ENCODE peak calls at places on chromosomes 4 and X, in six cellular contexts. One of them, this sample, is unnamed.

GRCh38 chrX:123698979-123699378 is 33.9 kb downstream of the THOC2 start:
- DNase-seq in naive thymus-derived CD8-positive, alpha-beta T cell: no peak
- DNase-seq in GM04504: no peak
- DNase-seq in RWPE1: no peak
- DNase-seq in stimulated activated CD4-positive, alpha-beta T cell treated with anti-CD3 and anti-CD28 coated beads, TNF-alpha, amount 100 ng/mL, for 1 hour: no peak
- DNase-seq in left lung: no peak
- DNase-seq in this sample: no peak

GRCh38 chr4:169160825-169161224 is 109.9 kb downstream of the SH3RF1 start:
- DNase-seq in naive thymus-derived CD8-positive, alpha-beta T cell: no peak
- DNase-seq in GM04504: peak; percentile 58
- DNase-seq in RWPE1: no peak
- DNase-seq in stimulated activated CD4-positive, alpha-beta T cell treated with anti-CD3 and anti-CD28 coated beads, TNF-alpha, amount 100 ng/mL, for 1 hour: no peak
- DNase-seq in left lung: no peak
- DNase-seq in this sample: no peak

GRCh38 chrX:148723551-148723950 is 223.1 kb downstream of the AFF2 start:
- DNase-seq in naive thymus-derived CD8-positive, alpha-beta T cell: no peak
- DNase-seq in GM04504: no peak
- DNase-seq in RWPE1: no peak
- DNase-seq in stimulated activated CD4-positive, alpha-beta T cell treated with anti-CD3 and anti-CD28 coated beads, TNF-alpha, amount 100 ng/mL, for 1 hour: no peak
- DNase-seq in left lung: no peak
- DNase-seq in this sample: no peak

GRCh38 chr4:169014581-169014980 is 4.5 kb upstream of the CBR4 start:
- DNase-seq in naive thymus-derived CD8-positive, alpha-beta T cell: no peak
- DNase-seq in GM04504: no peak
- DNase-seq in RWPE1: peak; percentile 26
- DNase-seq in stimulated activated CD4-positive, alpha-beta T cell treated with anti-CD3 and anti-CD28 coated beads, TNF-alpha, amount 100 ng/mL, for 1 hour: no peak
- DNase-seq in left lung: no peak
- DNase-seq in this sample: no peak

GRCh38 chrX:11305641-11306040 is 12.4 kb downstream of the AMELX start:
- DNase-seq in naive thymus-derived CD8-positive, alpha-beta T cell: no peak
- DNase-seq in GM04504: no peak
- DNase-seq in RWPE1: no peak
- DNase-seq in stimulated activated CD4-positive, alpha-beta T cell treated with anti-CD3 and anti-CD28 coated beads, TNF-alpha, amount 100 ng/mL, for 1 hour: no peak
- DNase-seq in left lung: no peak
- DNase-seq in this sample: no peak

GRCh38 chr4:46146993-46147392 is 23.1 kb upstream of the GABRG1 start:
- DNase-seq in naive thymus-derived CD8-positive, alpha-beta T cell: no peak
- DNase-seq in GM04504: no peak
- DNase-seq in RWPE1: peak; percentile 5
- DNase-seq in stimulated activated CD4-positive, alpha-beta T cell treated with anti-CD3 and anti-CD28 coated beads, TNF-alpha, amount 100 ng/mL, for 1 hour: no peak
- DNase-seq in left lung: no peak
- DNase-seq in this sample: no peak

GRCh38 chr4:1209821-1210220 is 37.4 kb upstream of the SPON2 start:
- DNase-seq in naive thymus-derived CD8-positive, alpha-beta T cell: no peak
- DNase-seq in GM04504: no peak
- DNase-seq in RWPE1: no peak
- DNase-seq in stimulated activated CD4-positive, alpha-beta T cell treated with anti-CD3 and anti-CD28 coated beads, TNF-alpha, amount 100 ng/mL, for 1 hour: no peak
- DNase-seq in left lung: peak; percentile 82
- DNase-seq in this sample: no peak

GRCh38 chrX:16658284-16658683 is 8.3 kb downstream of the S100G start:
- DNase-seq in naive thymus-derived CD8-positive, alpha-beta T cell: no peak
- DNase-seq in GM04504: peak; percentile 52
- DNase-seq in RWPE1: peak; percentile 5
- DNase-seq in stimulated activated CD4-positive, alpha-beta T cell treated with anti-CD3 and anti-CD28 coated beads, TNF-alpha, amount 100 ng/mL, for 1 hour: no peak
- DNase-seq in left lung: no peak
- DNase-seq in this sample: no peak

GRCh38 chr4:70133473-70133872 is 20.6 kb upstream of the PRR27 start:
- DNase-seq in naive thymus-derived CD8-positive, alpha-beta T cell: no peak
- DNase-seq in GM04504: no peak
- DNase-seq in RWPE1: no peak
- DNase-seq in stimulated activated CD4-positive, alpha-beta T cell treated with anti-CD3 and anti-CD28 coated beads, TNF-alpha, amount 100 ng/mL, for 1 hour: no peak
- DNase-seq in left lung: peak; percentile 10
- DNase-seq in this sample: no peak

GRCh38 chr4:180587379-180587778 is 1655.8 kb upstream of the TENM3 start:
- DNase-seq in naive thymus-derived CD8-positive, alpha-beta T cell: no peak
- DNase-seq in GM04504: no peak
- DNase-seq in RWPE1: no peak
- DNase-seq in stimulated activated CD4-positive, alpha-beta T cell treated with anti-CD3 and anti-CD28 coated beads, TNF-alpha, amount 100 ng/mL, for 1 hour: no peak
- DNase-seq in left lung: no peak
- DNase-seq in this sample: no peak

GRCh38 chr4:139886798-139887197 is 221.2 kb downstream of the MGST2 start:
- DNase-seq in naive thymus-derived CD8-positive, alpha-beta T cell: no peak
- DNase-seq in GM04504: no peak
- DNase-seq in RWPE1: no peak
- DNase-seq in stimulated activated CD4-positive, alpha-beta T cell treated with anti-CD3 and anti-CD28 coated beads, TNF-alpha, amount 100 ng/mL, for 1 hour: no peak
- DNase-seq in left lung: no peak
- DNase-seq in this sample: no peak

GRCh38 chr4:112234952-112235609 is 3.5 kb downstream of the AP1AR start:
- DNase-seq in naive thymus-derived CD8-positive, alpha-beta T cell: peak; percentile 34
- DNase-seq in GM04504: peak; percentile 68
- DNase-seq in RWPE1: peak; percentile 72
- DNase-seq in stimulated activated CD4-positive, alpha-beta T cell treated with anti-CD3 and anti-CD28 coated beads, TNF-alpha, amount 100 ng/mL, for 1 hour: no peak
- DNase-seq in left lung: no peak
- DNase-seq in this sample: peak; percentile 63

This sample was measured in KBM-7.